ENCODE peak calls at places on chromosomes 12 and 14, in seven cellular contexts. R, B, T, Q, H, V and L are unnamed samples.

GRCh38 chr14:75293920-75294648 is 15.5 kb downstream of the FOS start:
- DNase-seq in R (peak; percentile 88), B (peak; percentile 97), T (peak; percentile 97), Q (peak; percentile 96), H (peak; percentile 98), V (peak; percentile 92), L (peak; percentile 97)

GRCh38 chr12:110683888-110684287 is 5.0 kb downstream of the HVCN1 start:
- DNase-seq in R (no peak), B (no peak), T (no peak), Q (no peak), H (no peak), V (no peak), L (no peak)

GRCh38 chr12:6605425-6606330 is 1.5 kb downstream of the CHD4 start:
- DNase-seq in R (no peak), B (no peak), T (no peak), Q (peak; percentile 25), H (no peak), V (peak; percentile 21), L (no peak)

GRCh38 chr12:125193798-125194562 is 128.7 kb downstream of the AACS start:
- DNase-seq in R (no peak), B (no peak), T (no peak), Q (no peak), H (no peak), V (no peak), L (no peak)

GRCh38 chr12:80954857-80955520 is 17.3 kb upstream of the LIN7A start:
- DNase-seq in R (no peak), B (no peak), T (no peak), Q (no peak), H (no peak), V (no peak), L (no peak)

GRCh38 chr14:59013672-59014298 is 174.7 kb upstream of the DAAM1 start:
- DNase-seq in R (no peak), B (no peak), T (no peak), Q (no peak), H (no peak), V (no peak), L (no peak)

GRCh38 chr14:53615254-53615653 is 341.4 kb downstream of the BMP4 start:
- DNase-seq in R (no peak), B (no peak), T (no peak), Q (no peak), H (no peak), V (no peak), L (no peak)

GRCh38 chr12:100733817-100734593 is 60.6 kb upstream of the ANO4 start:
- DNase-seq in R (peak; percentile 21), B (no peak), T (no peak), Q (no peak), H (no peak), V (no peak), L (no peak)

GRCh38 chr14:56703947-56704346 is 106.3 kb downstream of the OTX2 start:
- DNase-seq in R (no peak), B (no peak), T (no peak), Q (no peak), H (no peak), V (no peak), L (no peak)

GRCh38 chr12:4153343-4153892 is 120.1 kb upstream of the CCND2 start:
- DNase-seq in R (no peak), B (no peak), T (no peak), Q (no peak), H (peak; percentile 81), V (no peak), L (no peak)

GRCh38 chr12:76080017-76080728 is 4.3 kb downstream of the NAP1L1 start:
- DNase-seq in R (no peak), B (no peak), T (no peak), Q (no peak), H (no peak), V (no peak), L (no peak)

GRCh38 chr14:23074906-23075305 is 17.6 kb upstream of the CDH24 start:
- DNase-seq in R (no peak), B (no peak), T (no peak), Q (no peak), H (no peak), V (no peak), L (no peak)

GRCh38 chr12:10563002-10563401 is 50.4 kb downstream of the MAGOHB start:
- DNase-seq in R (no peak), B (no peak), T (no peak), Q (no peak), H (no peak), V (no peak), L (no peak)

GRCh38 chr12:63387736-63388135 is 236.7 kb upstream of the AVPR1A start:
- DNase-seq in R (no peak), B (no peak), T (no peak), Q (no peak), H (no peak), V (no peak), L (no peak)

GRCh38 chr14:100376751-100377171 is 53.6 kb downstream of the SLC25A47 start:
- DNase-seq in R (no peak), B (no peak), T (no peak), Q (no peak), H (no peak), V (no peak), L (no peak)

GRCh38 chr12:6058481-6059161 is 65.8 kb downstream of the VWF start:
- DNase-seq in R (no peak), B (no peak), T (no peak), Q (no peak), H (no peak), V (no peak), L (no peak)

GRCh38 chr14:76810953-76811400 is 1.7 kb downstream of the ANGEL1 start:
- DNase-seq in R (peak; percentile 13), B (no peak), T (no peak), Q (no peak), H (no peak), V (no peak), L (no peak)

GRCh38 chr12:62166525-62166924 is 93.7 kb upstream of the USP15 start:
- DNase-seq in R (no peak), B (no peak), T (no peak), Q (no peak), H (no peak), V (no peak), L (no peak)

GRCh38 chr12:45284096-45284901 is 68.4 kb downstream of the ANO6 start:
- DNase-seq in R (no peak), B (no peak), T (no peak), Q (no peak), H (no peak), V (no peak), L (no peak)

GRCh38 chr12:77010637-77011548 is 54.5 kb downstream of the E2F7 start:
- DNase-seq in R (peak; percentile 66), B (peak; percentile 75), T (peak; percentile 62), Q (peak; percentile 61), H (peak; percentile 87), V (peak; percentile 34), L (peak; percentile 70)

GRCh38 chr14:91303091-91303923 is 58.8 kb upstream of the GPR68 start:
- DNase-seq in R (peak; percentile 49), B (no peak), T (peak; percentile 93), Q (peak; percentile 35), H (peak; percentile 70), V (no peak), L (no peak)

GRCh38 chr12:118035194-118036041 is 18.9 kb downstream of the RFC5 start:
- DNase-seq in R (no peak), B (no peak), T (no peak), Q (no peak), H (no peak), V (no peak), L (no peak)

GRCh38 chr14:50714452-50715073 is 46.5 kb upstream of the SAV1 start:
- DNase-seq in R (peak; percentile 16), B (no peak), T (no peak), Q (no peak), H (no peak), V (no peak), L (no peak)

GRCh38 chr14:104202259-104203070 is 64.1 kb downstream of the KIF26A start:
- DNase-seq in R (no peak), B (no peak), T (no peak), Q (no peak), H (no peak), V (no peak), L (no peak)

DNA sequence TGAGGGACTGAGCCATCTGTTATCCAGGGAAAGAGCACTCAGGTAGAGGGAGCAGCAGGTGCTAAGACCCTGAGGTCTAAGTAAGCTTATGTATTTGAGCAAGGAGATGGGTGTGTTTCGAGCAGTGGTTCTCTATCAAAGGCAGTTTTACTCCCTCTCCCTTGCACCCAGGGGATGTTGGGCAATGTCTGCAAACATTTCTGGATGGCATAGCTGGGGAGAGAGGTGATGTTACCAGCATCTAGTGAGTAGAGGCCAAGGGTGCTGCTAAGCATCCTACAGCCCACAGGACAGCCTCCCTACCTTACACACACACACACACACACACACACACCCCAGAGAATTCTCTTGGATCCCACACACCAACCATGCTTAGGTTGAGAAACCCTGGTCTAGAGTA is 221.0 kb upstream of the PWP1 start:
- DNase-seq in R (no peak), B (no peak), T (no peak), Q (no peak), H (peak; percentile 21), V (no peak), L (no peak)
- H3K36me3 ChIP-seq in R (no peaks in the 10 kb centered on the region), B (no peaks in the 10 kb centered on the region), T (peaks cover 2% of the 10 kb centered on the region), Q (no peaks in the 10 kb centered on the region), H (no peaks in the 10 kb centered on the region), V (no peaks in the 10 kb centered on the region), L (no peaks in the 10 kb centered on the region)

GRCh38 chr14:95301527-95302187 is 18.1 kb downstream of the CLMN start:
- DNase-seq in R (no peak), B (no peak), T (no peak), Q (no peak), H (no peak), V (no peak), L (no peak)
- H3K27ac ChIP-seq in R (no peak overlapping the region), B (no peak overlapping the region), T (no peak overlapping the region), Q (no peak overlapping the region), H (no peak overlapping the region), V (no peak overlapping the region), L (no peak overlapping the region)

GRCh38 chr12:79844693-79845092 is 90.2 kb downstream of the PPP1R12A start:
- DNase-seq in R (peak; percentile 71), B (no peak), T (peak; percentile 31), Q (no peak), H (no peak), V (no peak), L (no peak)
- H3K36me3 ChIP-seq in R (no peaks in the 10 kb centered on the region), B (no peaks in the 10 kb centered on the region), T (no peaks in the 10 kb centered on the region), Q (peaks cover 15% of the 10 kb centered on the region), H (peaks cover 6% of the 10 kb centered on the region), V (peaks cover 7% of the 10 kb centered on the region), L (no peaks in the 10 kb centered on the region)

GRCh38 chr14:105423488-105424195 is 4.0 kb downstream of the MTA1 start:
- DNase-seq in R (no peak), B (no peak), T (no peak), Q (no peak), H (no peak), V (no peak), L (no peak)

GRCh38 chr14:105420141-105420975 is 731 bp downstream of the MTA1 start:
- DNase-seq in R (no peak), B (no peak), T (no peak), Q (no peak), H (no peak), V (no peak), L (no peak)

GRCh38 chr14:105420976-105421674 is 1.5 kb downstream of the MTA1 start:
- DNase-seq in R (no peak), B (peak; percentile 47), T (no peak), Q (no peak), H (no peak), V (no peak), L (peak; percentile 76)

GRCh38 chr14:105422695-105423487 is 3.3 kb downstream of the MTA1 start:
- DNase-seq in R (no peak), B (no peak), T (no peak), Q (no peak), H (no peak), V (no peak), L (peak; percentile 63)

GRCh38 chr14:105421723-105422615 is 2.3 kb downstream of the MTA1 start:
- DNase-seq in R (no peak), B (no peak), T (no peak), Q (no peak), H (no peak), V (no peak), L (peak; percentile 65)
- H3K27ac ChIP-seq in R (peak overlapping the region; percentile 88), B (peak overlapping the region; percentile 33), T (no peak overlapping the region), Q (no peak overlapping the region), H (peak overlapping the region; percentile 70), V (no peak overlapping the region), L (no peak overlapping the region)